ENCODE peak calls at places on chromosome 10, in four cellular contexts. R, O, I and H are unnamed samples.

GRCh38 chr10:50291261-50291850 is 40.0 kb upstream of the ASAH2 start:
- DNase-seq in R (peak), O (no peak), I (no peak), H (no peak)

GRCh38 chr10:120423350-120424197 is 33.5 kb upstream of the PLPP4 start:
- DNase-seq in R (peak), O (peak), I (no peak), H (peak)

GRCh38 chr10:124249812-124250432 is 156.5 kb upstream of the CHST15 start:
- DNase-seq in R (peak), O (no peak), I (no peak), H (no peak)

GRCh38 chr10:98295401-98295811 is 27.4 kb upstream of the LOXL4 start:
- DNase-seq in R (no peak), O (no peak), I (peak), H (no peak)

GRCh38 chr10:113614304-113614703 is 49.5 kb downstream of the NRAP start:
- DNase-seq in R (no peak), O (no peak), I (no peak), H (no peak)

GRCh38 chr10:63166742-63167258 is 33.7 kb downstream of the NRBF2 start:
- DNase-seq in R (peak), O (peak), I (peak), H (peak)

GRCh38 chr10:60099998-60100747 is 193.8 kb upstream of the CCDC6 start:
- DNase-seq in R (peak), O (peak), I (no peak), H (peak)

GRCh38 chr10:98684019-98684899 is 237.5 kb upstream of the HPS1 start:
- DNase-seq in R (no peak), O (peak), I (no peak), H (no peak)

GRCh38 chr10:23351914-23352313 is 7.3 kb upstream of the C10orf67 start:
- DNase-seq in R (no peak), O (no peak), I (no peak), H (no peak)

GRCh38 chr10:74912674-74913073 is 86.3 kb downstream of the KAT6B start:
- DNase-seq in R (no peak), O (no peak), I (no peak), H (no peak)

GRCh38 chr10:130498042-130498441 is 361.9 kb downstream of the GLRX3 start:
- DNase-seq in R (no peak), O (no peak), I (no peak), H (no peak)

GRCh38 chr10:79422178-79422892 is 23.1 kb downstream of the ZCCHC24 start:
- DNase-seq in R (no peak), O (no peak), I (no peak), H (peak)

GRCh38 chr10:126256864-126257263 is 131.4 kb downstream of the ADAM12 start:
- DNase-seq in R (no peak), O (no peak), I (no peak), H (peak)

GRCh38 chr10:82242778-82243177 is 367.8 kb downstream of the NRG3 start:
- DNase-seq in R (no peak), O (no peak), I (no peak), H (no peak)

GRCh38 chr10:35639651-35640311 is 2.3 kb downstream of the FZD8 start:
- DNase-seq in R (no peak), O (no peak), I (no peak), H (peak)

GRCh38 chr10:58512470-58513188 is at the start of gene BICC1:
- DNase-seq in R (no peak), O (no peak), I (no peak), H (peak)

GRCh38 chr10:95513941-95514392 is 47.2 kb downstream of the SORBS1 start:
- DNase-seq in R (no peak), O (no peak), I (no peak), H (no peak)

GRCh38 chr10:35058134-35058533 is 32.0 kb downstream of the CUL2 start:
- DNase-seq in R (no peak), O (peak), I (peak), H (no peak)

GRCh38 chr10:129690248-129691070 is 223.4 kb downstream of the MGMT start:
- DNase-seq in R (no peak), O (no peak), I (no peak), H (no peak)

DNA sequence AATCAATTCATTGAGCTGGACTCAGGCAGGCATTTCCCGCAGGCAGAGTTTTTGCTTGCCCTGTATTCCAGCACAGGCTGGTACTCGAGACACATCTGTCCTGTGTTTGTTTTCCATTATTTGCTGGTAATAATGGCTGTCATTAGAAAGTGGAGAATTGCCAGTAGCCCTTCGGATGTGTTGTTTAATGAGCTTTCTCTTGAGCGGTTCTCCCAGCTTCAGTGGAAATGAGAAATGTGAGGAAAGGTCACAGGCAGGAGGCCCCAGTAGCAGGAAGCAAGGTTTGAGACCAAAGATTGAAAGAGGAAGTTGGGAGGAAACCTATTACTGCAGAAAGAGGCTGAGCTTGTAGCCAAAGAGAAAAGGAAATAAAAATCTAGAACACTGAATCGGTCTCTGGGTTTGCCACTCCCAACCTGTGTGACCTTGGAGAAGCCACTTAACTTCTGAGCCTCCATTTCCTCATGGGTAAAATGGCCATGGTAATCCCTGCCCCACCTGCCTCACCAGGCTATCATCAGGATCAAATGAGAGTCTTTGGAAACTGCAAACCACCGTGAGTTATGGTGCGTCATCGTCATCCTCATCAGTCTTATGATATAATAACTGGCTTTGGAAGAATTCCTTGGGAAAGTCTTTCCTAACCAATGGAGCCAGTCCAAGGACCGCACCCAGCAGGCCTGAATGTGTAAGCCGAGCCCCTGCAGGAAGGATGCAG is 67.7 kb downstream of the TACR2 start:
- DNase-seq in R (no peak), O (no peak), I (no peak), H (peak)
- TF ChIP-seq FOXM1 in R (no peak), O (no peak), I (no peak), H (no peak)

DNA sequence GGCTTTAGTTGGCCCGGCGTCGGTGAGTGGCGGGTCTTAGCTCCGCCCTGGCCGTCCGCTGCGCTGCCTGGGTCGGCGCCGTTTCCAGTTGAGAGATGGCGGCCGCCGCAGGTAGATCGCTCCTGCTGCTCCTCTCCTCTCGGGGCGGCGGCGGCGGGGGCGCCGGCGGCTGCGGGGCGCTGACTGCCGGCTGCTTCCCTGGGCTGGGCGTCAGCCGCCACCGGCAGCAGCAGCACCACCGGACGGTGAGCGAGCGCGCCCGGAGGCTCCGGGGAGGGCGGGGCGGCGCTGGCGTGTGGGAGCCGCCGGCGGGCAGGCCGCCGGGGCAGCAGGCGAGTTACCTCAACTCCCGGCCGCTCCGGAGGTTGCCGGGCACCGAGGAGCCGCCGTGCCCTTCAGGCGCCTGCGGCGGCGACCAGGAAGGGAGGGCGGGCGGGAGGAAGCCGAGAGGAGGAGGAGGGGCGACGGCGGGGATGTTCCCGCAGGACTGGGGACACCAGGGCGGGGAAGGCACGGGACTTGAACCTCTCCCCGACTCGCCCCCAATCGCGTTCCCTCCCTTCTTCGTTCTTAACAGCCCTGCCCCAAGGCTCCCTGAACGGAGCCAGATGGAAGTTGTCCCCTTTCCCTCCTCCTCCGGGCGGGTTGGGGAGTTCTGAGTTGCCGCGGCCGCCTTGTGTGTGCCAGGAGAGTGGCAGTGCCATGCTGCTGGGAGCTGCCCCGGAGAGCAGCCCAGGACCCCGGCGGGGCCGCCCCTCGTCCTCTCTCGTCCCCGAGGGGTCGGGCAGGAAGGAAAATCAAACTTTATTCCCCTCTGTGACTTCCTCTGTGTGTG is at the start of gene MCU:
- DNase-seq in R (peak), O (no peak), I (no peak), H (peak)
- TF ChIP-seq REST in R (peak), O (no peak), I (peak), H (peak)

GRCh38 chr10:13791483-13791882 is 204.7 kb downstream of the PRPF18 start:
- DNase-seq in R (no peak), O (no peak), I (no peak), H (peak)
- TF ChIP-seq FOXM1 in R (no peak), O (no peak), I (no peak), H (no peak)

DNA sequence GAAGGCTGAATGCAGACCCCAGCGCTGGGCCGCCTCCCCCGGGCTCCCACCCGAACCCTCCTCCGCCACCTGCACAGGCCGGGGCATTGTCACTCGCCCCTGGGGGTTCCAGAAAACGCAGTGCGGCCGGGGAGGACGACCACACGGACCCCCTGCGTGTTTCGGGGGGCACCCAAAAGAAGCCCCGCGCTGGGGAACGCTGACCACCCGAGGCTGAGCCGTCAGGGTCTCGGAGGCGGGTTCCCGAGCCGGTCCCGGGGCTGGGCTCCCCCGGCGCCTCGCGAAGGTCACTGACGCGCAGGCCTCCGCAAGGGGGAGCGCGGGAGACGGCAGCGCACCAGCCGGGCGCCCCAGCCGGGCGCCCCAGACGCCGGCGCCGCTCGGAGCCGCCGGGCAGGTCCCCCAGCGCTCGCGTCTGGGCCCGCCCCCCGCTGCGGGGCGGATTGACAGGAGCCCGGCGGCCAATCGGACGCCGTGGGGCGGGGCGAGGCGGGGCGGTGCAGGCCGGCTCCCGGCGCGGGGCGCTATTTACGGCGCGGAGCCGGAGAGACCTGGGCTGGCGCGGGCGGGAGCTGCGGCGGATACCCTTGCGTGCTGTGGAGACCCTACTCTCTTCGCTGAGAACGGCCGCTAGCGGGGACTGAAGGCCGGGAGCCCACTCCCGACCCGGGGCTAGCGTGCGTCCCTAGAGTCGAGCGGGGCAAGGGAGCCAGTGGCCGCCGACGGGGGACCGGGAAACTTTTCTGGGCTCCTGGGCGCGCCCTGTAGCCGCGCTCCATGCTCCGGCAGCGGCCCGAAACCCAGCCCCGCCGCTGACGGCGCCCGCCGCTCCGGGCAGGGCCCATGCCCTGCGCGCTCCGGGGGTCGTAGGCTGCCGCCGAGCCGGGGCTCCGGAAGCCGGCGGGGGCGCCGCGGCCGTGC is at the start of gene BAMBI:
- DNase-seq in R (peak), O (peak), I (no peak), H (peak)
- TF ChIP-seq REST in R (peak), O (no peak), I (no peak), H (peak)

DNA sequence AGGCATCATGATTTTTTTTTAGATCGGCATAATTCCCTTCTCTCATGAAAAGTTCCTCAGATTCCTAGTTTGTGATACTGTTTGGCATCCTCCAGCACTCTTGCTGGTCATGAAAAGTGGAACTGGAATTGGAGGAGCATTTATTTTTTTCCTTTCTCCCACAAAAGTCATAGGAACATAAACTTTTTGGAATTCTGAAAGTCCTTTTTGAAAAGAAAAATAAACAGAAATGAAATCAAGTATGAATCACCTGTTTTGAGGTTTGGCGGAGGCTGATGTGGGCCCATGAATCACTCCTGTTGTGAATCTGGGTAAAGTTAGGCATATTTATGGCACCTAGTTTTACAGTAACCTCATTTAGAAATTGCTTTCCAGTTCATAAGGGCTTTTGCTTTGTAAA is 17.7 kb downstream of the CACNB2 start:
- DNase-seq in R (no peak), O (no peak), I (no peak), H (no peak)
- TF ChIP-seq FOXM1 in R (no peak), O (no peak), I (no peak), H (no peak)

GRCh38 chr10:28449382-28449781 is 83.5 kb upstream of the WAC start:
- DNase-seq in R (no peak), O (no peak), I (no peak), H (peak)

GRCh38 chr10:28442375-28442774 is 90.5 kb upstream of the WAC start:
- DNase-seq in R (no peak), O (no peak), I (no peak), H (no peak)

GRCh38 chr10:28444031-28444430 is 88.9 kb upstream of the WAC start:
- DNase-seq in R (no peak), O (peak), I (no peak), H (no peak)

GRCh38 chr10:28445511-28445910 is 87.4 kb upstream of the WAC start:
- DNase-seq in R (no peak), O (peak), I (no peak), H (no peak)
- TF ChIP-seq REST in R (no peak), O (no peak), I (no peak), H (no peak)

GRCh38 chr10:88474884-88475844 is 108.0 kb downstream of the RNLS start:
- DNase-seq in R (no peak), O (no peak), I (no peak), H (no peak)
- TF ChIP-seq FOXM1 in R (no peak), O (no peak), I (no peak), H (no peak)